ENCODE peak calls at places on chromosomes 2 and 18, in four cellular contexts. K is DND-41, Y is astrocyte, P is K562. E is an unnamed sample.

GRCh38 chr2:172285010-172285621 is 142.3 kb upstream of the ITGA6 start:
- DNase-seq in P (no peak), K (no peak), Y (peak), E (no peak)

GRCh38 chr2:68193144-68193543 is 35.5 kb downstream of the PNO1 start:
- DNase-seq in Y (peak), P (peak), K (no peak), E (no peak)

GRCh38 chr2:187307606-187308005 is 140.4 kb downstream of the CALCRL start:
- DNase-seq in K (no peak), P (no peak), Y (peak), E (no peak)

GRCh38 chr2:9327873-9328352 is 95.4 kb downstream of the ITGB1BP1 start:
- DNase-seq in K (no peak), Y (no peak), P (no peak), E (no peak)

GRCh38 chr18:63545094-63545493 is 2.9 kb downstream of the SERPINB12 start:
- DNase-seq in K (no peak), P (no peak), Y (no peak), E (no peak)

GRCh38 chr2:86492057-86492456 is 50.9 kb downstream of the KDM3A start:
- DNase-seq in K (no peak), P (no peak), Y (peak), E (no peak)

GRCh38 chr2:222714361-222715256 is 43.2 kb downstream of the MOGAT1 start:
- DNase-seq in K (no peak), Y (peak), P (no peak), E (no peak)

GRCh38 chr18:9335255-9336045 is 877 bp downstream of the TWSG1 start:
- DNase-seq in P (no peak), K (peak), Y (no peak), E (no peak)

GRCh38 chr2:200397785-200398184 is 91.3 kb downstream of the SPATS2L start:
- DNase-seq in K (no peak), P (no peak), Y (peak), E (no peak)

GRCh38 chr2:26173596-26174482 is 951 bp downstream of the GAREM2 start:
- DNase-seq in Y (no peak), K (no peak), P (peak), E (no peak)

GRCh38 chr18:76453057-76453561 is 41.9 kb downstream of the ZNF516 start:
- DNase-seq in Y (no peak), K (no peak), P (no peak), E (no peak)

GRCh38 chr2:137857871-137858270 is 106.4 kb upstream of the HNMT start:
- DNase-seq in Y (no peak), P (no peak), K (no peak), E (no peak)

GRCh38 chr2:46034535-46034934 is 262.7 kb upstream of the EPAS1 start:
- DNase-seq in Y (peak), K (no peak), P (no peak), E (no peak)

GRCh38 chr2:138777996-138778395 is 2.2 kb downstream of the NXPH2 start:
- DNase-seq in P (no peak), Y (peak), K (no peak), E (no peak)

GRCh38 chr18:61703508-61703907 is 189.3 kb downstream of the RNF152 start:
- DNase-seq in P (no peak), K (no peak), Y (peak), E (no peak)

GRCh38 chr2:46179037-46179621 is 118.1 kb upstream of the EPAS1 start:
- DNase-seq in K (peak), Y (peak), P (peak), E (no peak)

GRCh38 chr2:236629961-236630872 is 60.6 kb downstream of the ACKR3 start:
- DNase-seq in P (no peak), K (no peak), Y (no peak), E (no peak)

GRCh38 chr2:11750422-11750821 is 4.0 kb downstream of the LPIN1 start:
- DNase-seq in P (no peak), Y (no peak), K (peak), E (peak)

GRCh38 chr2:133497261-133497893 is 70.9 kb downstream of the NCKAP5 start:
- DNase-seq in P (no peak), K (no peak), Y (peak), E (no peak)

GRCh38 chr18:48597110-48597509 is 58.3 kb downstream of the CTIF start:
- DNase-seq in K (no peak), Y (no peak), P (no peak), E (no peak)

GRCh38 chr18:68316636-68317035 is 398.3 kb downstream of the TMX3 start:
- DNase-seq in P (no peak), K (no peak), Y (peak), E (no peak)

GRCh38 chr18:46163941-46164499 is 59.8 kb downstream of the HAUS1 start:
- DNase-seq in P (no peak), K (no peak), Y (no peak), E (no peak)

DNA sequence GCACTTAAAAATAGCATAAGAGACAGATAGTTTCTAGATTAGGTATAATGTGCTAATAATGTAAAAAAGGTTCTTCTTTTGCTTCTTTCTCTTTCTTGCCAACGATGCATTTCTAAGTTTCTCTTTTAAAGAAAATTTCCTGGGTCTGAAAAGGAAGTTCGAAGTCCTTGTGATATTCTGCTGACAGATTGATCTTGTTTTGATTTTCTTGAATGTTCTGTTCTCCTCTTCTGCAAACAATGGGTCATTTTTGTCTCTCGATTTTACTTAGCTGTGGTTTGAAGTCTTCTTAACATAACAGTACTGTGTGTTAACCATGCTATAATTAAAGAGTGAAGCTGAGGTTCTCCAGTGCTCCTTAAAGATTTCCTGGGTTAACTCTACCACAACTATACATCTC is 61.1 kb upstream of the ACYP2 start:
- DNase-seq in P (no peak), Y (no peak), K (no peak), E (no peak)
- TF ChIP-seq EZH2 in P (no peak), Y (no peak), K (no peak), E (no peak)

DNA sequence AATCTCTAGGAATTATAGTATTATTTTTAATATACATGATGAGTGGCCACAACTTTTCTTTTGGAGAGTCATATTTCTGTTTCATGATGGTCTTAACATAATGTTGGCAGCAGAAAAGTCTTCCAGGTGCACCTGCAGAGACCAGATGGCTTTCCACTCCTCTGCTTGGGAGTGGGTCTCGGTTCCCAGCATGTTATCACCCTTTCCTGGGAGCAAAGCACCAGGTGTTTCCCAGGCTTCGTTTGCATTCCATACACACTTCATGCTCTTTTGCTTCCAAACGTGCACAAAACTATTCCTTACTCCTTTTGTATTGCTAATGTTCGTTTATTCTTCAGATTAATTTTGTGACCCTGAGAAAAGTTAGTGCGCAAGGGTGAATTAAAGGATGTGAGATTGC is 305.2 kb downstream of the CDH2 start:
- DNase-seq in P (no peak), Y (no peak), K (no peak), E (no peak)
- H3K27ac ChIP-seq in P (no peak), Y (no peak), K (no peak), E (no peak)

GRCh38 chr18:26549486-26550435 is 1.4 kb upstream of the KCTD1 start:
- DNase-seq in P (no peak), K (peak), Y (peak), E (no peak)
- TF ChIP-seq EZH2 in P (no peak), K (no peak), Y (no peak), E (no peak)

DNA sequence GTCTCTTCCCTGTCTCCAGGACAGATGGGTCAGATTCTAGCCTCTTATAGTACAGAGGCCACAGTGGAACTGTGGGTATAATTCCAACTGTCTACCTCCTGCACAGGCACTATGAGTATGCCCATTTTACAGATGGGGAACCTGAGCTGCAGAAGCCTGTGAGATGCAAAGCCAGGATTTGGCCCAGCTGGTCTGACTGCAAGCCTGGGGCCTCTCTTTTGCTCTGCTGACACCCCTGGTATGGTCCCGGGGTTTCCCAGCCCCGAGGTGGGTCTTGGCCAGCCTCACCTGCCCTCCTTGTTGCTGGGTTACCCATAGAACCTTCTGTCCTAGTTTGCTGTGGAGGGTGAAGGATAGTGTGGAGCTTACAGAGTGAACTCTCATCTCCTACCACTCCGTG is 9.8 kb downstream of the HS6ST1 start:
- DNase-seq in P (no peak), K (no peak), Y (no peak), E (no peak)
- H3K27ac ChIP-seq in P (no peak), K (no peak), Y (no peak), E (no peak)

GRCh38 chr2:14778015-14778414 is 145.5 kb downstream of the LRATD1 start:
- DNase-seq in Y (peak), K (no peak), P (no peak), E (no peak)
- TF ChIP-seq EZH2 in Y (no peak), K (no peak), P (no peak), E (no peak)

GRCh38 chr2:230411484-230412368 is 4.3 kb upstream of the SP100 start:
- DNase-seq in K (peak), P (peak), Y (peak), E (no peak)
- H3K27ac ChIP-seq in K (peak), P (peak), Y (peak), E (no peak)

DNA sequence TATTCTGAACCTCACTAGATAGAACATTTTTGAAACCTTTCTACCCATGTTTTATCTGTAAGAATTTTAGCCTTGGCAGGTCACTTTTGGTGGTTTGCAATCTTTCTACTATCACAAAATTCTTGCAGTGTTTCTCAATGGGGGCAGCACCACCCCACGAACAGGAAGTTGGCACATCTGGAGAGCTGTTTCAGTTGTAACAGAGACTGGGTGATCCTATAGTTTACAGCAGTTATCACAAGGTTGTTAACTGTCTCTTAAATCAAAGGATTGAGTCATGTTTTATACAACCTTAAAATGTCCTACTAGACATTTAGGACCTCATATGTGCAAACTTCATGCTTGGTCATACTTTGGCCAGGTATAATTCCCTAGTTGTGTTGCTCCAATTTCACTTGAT is 829.2 kb downstream of the ERBB4 start:
- DNase-seq in Y (no peak), K (peak), P (no peak), E (no peak)
- TF ChIP-seq EZH2 in Y (no peak), K (no peak), P (no peak), E (no peak)

E was measured in SK-N-MC.